ENCODE peak calls at places on chromosomes 13 and 19, in four cellular contexts. R is GM23338, G is HepG2, Y is AG04450. M is an unnamed sample.

GRCh38 chr13:47215741-47216140 is 318.9 kb upstream of the HTR2A start:
- DNase-seq in R (peak), G (no peak), Y (peak), M (no peak)

GRCh38 chr19:8081569-8082550 is 29.3 kb downstream of the CCL25 start:
- DNase-seq in R (peak), G (no peak), Y (no peak), M (no peak)

GRCh38 chr19:55461974-55462628 is 659 bp upstream of the ISOC2 start:
- DNase-seq in R (no peak), G (peak), Y (no peak), M (no peak)

GRCh38 chr19:2549701-2550191 is 73.8 kb downstream of the GADD45B start:
- DNase-seq in R (no peak), G (no peak), Y (peak), M (no peak)

GRCh38 chr13:102555914-102556553 is 40.8 kb upstream of the TPP2 start:
- DNase-seq in R (peak), G (peak), Y (no peak), M (peak)

GRCh38 chr13:40181203-40181845 is 485.1 kb downstream of the FOXO1 start:
- DNase-seq in R (no peak), G (peak), Y (no peak), M (peak)

GRCh38 chr19:8438236-8438635 is 6.5 kb upstream of the HNRNPM start:
- DNase-seq in R (no peak), G (no peak), Y (no peak), M (no peak)

GRCh38 chr13:33205804-33206221 is 79.7 kb downstream of the STARD13 start:
- DNase-seq in R (peak), G (no peak), Y (no peak), M (no peak)

GRCh38 chr19:40466219-40467006 is at the start of gene SPTBN4:
- DNase-seq in R (no peak), G (no peak), Y (no peak), M (no peak)

GRCh38 chr19:10858204-10858828 is 10.1 kb downstream of the C19orf38 start:
- DNase-seq in R (peak), G (no peak), Y (no peak), M (no peak)

GRCh38 chr19:44789943-44790467 is 12.3 kb downstream of the CBLC start:
- DNase-seq in R (no peak), G (no peak), Y (no peak), M (no peak)

GRCh38 chr13:36062249-36062648 is 68.9 kb downstream of the DCLK1 start:
- DNase-seq in R (no peak), G (no peak), Y (no peak), M (no peak)

GRCh38 chr19:310781-311496 is 19.7 kb upstream of the PLPP2 start:
- DNase-seq in R (no peak), G (no peak), Y (no peak), M (no peak)

GRCh38 chr13:48233886-48234488 is 981 bp downstream of the ITM2B start:
- DNase-seq in R (peak), G (no peak), Y (no peak), M (no peak)

GRCh38 chr13:114319441-114319871 is 5.2 kb downstream of the CHAMP1 start:
- DNase-seq in R (no peak), G (no peak), Y (peak), M (no peak)

GRCh38 chr13:98405107-98405571 is 171.8 kb downstream of the STK24 start:
- DNase-seq in R (peak), G (no peak), Y (no peak), M (no peak)

GRCh38 chr19:39038098-39038497 is 5.7 kb upstream of the FBXO27 start:
- DNase-seq in R (peak), G (peak), Y (no peak), M (peak)

GRCh38 chr19:44603201-44603945 is 10.0 kb upstream of the IGSF23 start:
- DNase-seq in R (no peak), G (no peak), Y (peak), M (no peak)

GRCh38 chr13:92187378-92187989 is 789.1 kb downstream of the GPC5 start:
- DNase-seq in R (peak), G (peak), Y (no peak), M (peak)

GRCh38 chr13:48184260-48184659 is 48.7 kb upstream of the ITM2B start:
- DNase-seq in R (no peak), G (no peak), Y (no peak), M (no peak)

GRCh38 chr13:49495783-49496762 is at the start of gene PHF11:
- DNase-seq in R (peak), G (peak), Y (no peak), M (peak)

GRCh38 chr13:30870049-30870884 is 35.8 kb upstream of the MEDAG start:
- DNase-seq in R (peak), G (no peak), Y (peak), M (peak)

GRCh38 chr13:51534075-51534817 is 50.0 kb upstream of the WDFY2 start:
- DNase-seq in R (no peak), G (no peak), Y (no peak), M (no peak)

GRCh38 chr19:37077615-37077928 is 661 bp upstream of the ZNF420 start:
- DNase-seq in R (no peak), G (peak), Y (no peak), M (no peak)

M was measured in HuH-7.